ENCODE peak calls at places on chromosome 1, in six cellular contexts. F is RCC 7860, I is NCI-H1694 treated with DMSO at 0.1 percent for 48 hours, P is SHP77, H is GM19239, M is Panc1. K is an unnamed sample.

GRCh38 chr1:156528231-156528630 is 27.7 kb upstream of the MEF2D start:
- DNase-seq in F (no peak), I (no peak), P (no peak), H (no peak), M (no peak), K (no peak)

GRCh38 chr1:234699795-234700665 is 90.1 kb upstream of the IRF2BP2 start:
- DNase-seq in F (peak; percentile 56), I (peak; percentile 99), P (no peak), H (peak; percentile 22), M (no peak), K (peak; percentile 32)

GRCh38 chr1:15272009-15272781 is 25.2 kb downstream of the FHAD1 start:
- DNase-seq in F (peak; percentile 75), I (peak; percentile 58), P (peak; percentile 68), H (peak; percentile 53), M (peak; percentile 69), K (peak; percentile 34)

GRCh38 chr1:154906621-154907081 is 29.9 kb downstream of the PMVK start:
- DNase-seq in F (no peak), I (no peak), P (no peak), H (no peak), M (peak; percentile 2), K (no peak)

GRCh38 chr1:42282024-42282579 is 52.9 kb downstream of the FOXJ3 start:
- DNase-seq in F (no peak), I (peak; percentile 52), P (no peak), H (no peak), M (no peak), K (no peak)

GRCh38 chr1:10646347-10646861 is 150.0 kb downstream of the CASZ1 start:
- DNase-seq in F (peak; percentile 41), I (no peak), P (no peak), H (no peak), M (no peak), K (no peak)

GRCh38 chr1:240000634-240001033 is 91.0 kb upstream of the FMN2 start:
- DNase-seq in F (no peak), I (no peak), P (no peak), H (no peak), M (no peak), K (no peak)

GRCh38 chr1:65359888-65360287 is 50.5 kb downstream of the DNAJC6 start:
- DNase-seq in F (no peak), I (no peak), P (no peak), H (no peak), M (no peak), K (no peak)

GRCh38 chr1:92356956-92357355 is 58.1 kb downstream of the RPAP2 start:
- DNase-seq in F (no peak), I (no peak), P (no peak), H (no peak), M (no peak), K (no peak)